ENCODE peak calls at places on chromosomes 2 and 18, in ten cellular contexts. One of them, this sample, is unnamed.

GRCh38 chr2:142220901-142221300 is 90.1 kb upstream of the LRP1B start:
- DNase-seq in ovary: no peak
- DNase-seq in A549: no peak
- DNase-seq in sigmoid colon: no peak
- DNase-seq in tibial nerve: no peak
- DNase-seq in K562: no peak
- DNase-seq in HepG2: no peak
- DNase-seq in stomach: no peak
- DNase-seq in transverse colon: no peak
- DNase-seq in H1: no peak
- DNase-seq in this sample: no peak

GRCh38 chr2:215435261-215435808 is 533 bp downstream of the FN1 start:
- DNase-seq in ovary: no peak
- DNase-seq in A549: peak
- DNase-seq in sigmoid colon: peak
- DNase-seq in tibial nerve: no peak
- DNase-seq in K562: peak
- DNase-seq in HepG2: no peak
- DNase-seq in stomach: peak
- DNase-seq in transverse colon: peak
- DNase-seq in H1: no peak
- DNase-seq in this sample: no peak

GRCh38 chr18:45850021-45850420 is 24.5 kb downstream of the SIGLEC15 start:
- DNase-seq in ovary: no peak
- DNase-seq in A549: peak
- DNase-seq in sigmoid colon: no peak
- DNase-seq in tibial nerve: no peak
- DNase-seq in K562: no peak
- DNase-seq in HepG2: no peak
- DNase-seq in stomach: no peak
- DNase-seq in transverse colon: no peak
- DNase-seq in H1: no peak
- DNase-seq in this sample: no peak

GRCh38 chr18:21386523-21387240 is 144.7 kb downstream of the GREB1L start:
- DNase-seq in ovary: no peak
- DNase-seq in A549: no peak
- DNase-seq in sigmoid colon: no peak
- DNase-seq in tibial nerve: no peak
- DNase-seq in K562: no peak
- DNase-seq in HepG2: no peak
- DNase-seq in stomach: no peak
- DNase-seq in transverse colon: no peak
- DNase-seq in H1: peak
- DNase-seq in this sample: no peak

GRCh38 chr2:148861367-148861766 is 13.7 kb upstream of the KIF5C start:
- DNase-seq in ovary: no peak
- DNase-seq in A549: no peak
- DNase-seq in sigmoid colon: no peak
- DNase-seq in tibial nerve: no peak
- DNase-seq in K562: no peak
- DNase-seq in HepG2: no peak
- DNase-seq in stomach: no peak
- DNase-seq in transverse colon: no peak
- DNase-seq in H1: no peak
- DNase-seq in this sample: no peak

GRCh38 chr2:8656160-8656641 is 25.7 kb upstream of the ID2 start:
- DNase-seq in ovary: no peak
- DNase-seq in A549: peak
- DNase-seq in sigmoid colon: no peak
- DNase-seq in tibial nerve: no peak
- DNase-seq in K562: no peak
- DNase-seq in HepG2: peak
- DNase-seq in stomach: no peak
- DNase-seq in transverse colon: no peak
- DNase-seq in H1: no peak
- DNase-seq in this sample: no peak

GRCh38 chr2:156797832-156798231 is 361.7 kb downstream of the GPD2 start:
- DNase-seq in ovary: no peak
- DNase-seq in A549: no peak
- DNase-seq in sigmoid colon: no peak
- DNase-seq in tibial nerve: no peak
- DNase-seq in K562: no peak
- DNase-seq in HepG2: no peak
- DNase-seq in stomach: no peak
- DNase-seq in transverse colon: no peak
- DNase-seq in H1: no peak
- DNase-seq in this sample: no peak

GRCh38 chr18:79900610-79901570 is 50.6 kb downstream of the SLC66A2 start:
- DNase-seq in ovary: peak
- DNase-seq in A549: no peak
- DNase-seq in sigmoid colon: peak
- DNase-seq in tibial nerve: peak
- DNase-seq in K562: no peak
- DNase-seq in HepG2: no peak
- DNase-seq in stomach: no peak
- DNase-seq in transverse colon: peak
- DNase-seq in H1: no peak
- DNase-seq in this sample: peak

GRCh38 chr2:26945991-26946750 is 24.3 kb upstream of the MAPRE3 start:
- DNase-seq in ovary: no peak
- DNase-seq in A549: no peak
- DNase-seq in sigmoid colon: no peak
- DNase-seq in tibial nerve: no peak
- DNase-seq in K562: no peak
- DNase-seq in HepG2: no peak
- DNase-seq in stomach: no peak
- DNase-seq in transverse colon: no peak
- DNase-seq in H1: no peak
- DNase-seq in this sample: no peak
- TF ChIP-seq EP300 in ovary: no peak
- TF ChIP-seq EP300 in A549: no peak
- TF ChIP-seq EP300 in sigmoid colon: no peak
- TF ChIP-seq EP300 in tibial nerve: no peak
- TF ChIP-seq EP300 in K562: no peak
- TF ChIP-seq EP300 in HepG2: no peak
- TF ChIP-seq EP300 in stomach: no peak
- TF ChIP-seq EP300 in transverse colon: no peak
- TF ChIP-seq EP300 in H1: no peak
- TF ChIP-seq EP300 in this sample: no peak

GRCh38 chr2:237882510-237883481 is 23.4 kb downstream of the RAMP1 start:
- DNase-seq in ovary: no peak
- DNase-seq in A549: no peak
- DNase-seq in sigmoid colon: peak
- DNase-seq in tibial nerve: no peak
- DNase-seq in K562: no peak
- DNase-seq in HepG2: no peak
- DNase-seq in stomach: no peak
- DNase-seq in transverse colon: no peak
- DNase-seq in H1: no peak
- DNase-seq in this sample: no peak
- H3K4me3 ChIP-seq in ovary: no peak
- H3K4me3 ChIP-seq in A549: no peak
- H3K4me3 ChIP-seq in sigmoid colon: no peak
- H3K4me3 ChIP-seq in tibial nerve: no peak
- H3K4me3 ChIP-seq in K562: no peak
- H3K4me3 ChIP-seq in HepG2: no peak
- H3K4me3 ChIP-seq in stomach: no peak
- H3K4me3 ChIP-seq in transverse colon: no peak
- H3K4me3 ChIP-seq in H1: no peak
- H3K4me3 ChIP-seq in this sample: no peak

GRCh38 chr2:147511491-147511948 is 333.3 kb upstream of the ACVR2A start:
- DNase-seq in ovary: no peak
- DNase-seq in A549: no peak
- DNase-seq in sigmoid colon: peak
- DNase-seq in tibial nerve: peak
- DNase-seq in K562: no peak
- DNase-seq in HepG2: no peak
- DNase-seq in stomach: no peak
- DNase-seq in transverse colon: no peak
- DNase-seq in H1: no peak
- DNase-seq in this sample: peak
- TF ChIP-seq EP300 in ovary: no peak
- TF ChIP-seq EP300 in A549: no peak
- TF ChIP-seq EP300 in sigmoid colon: no peak
- TF ChIP-seq EP300 in tibial nerve: no peak
- TF ChIP-seq EP300 in K562: no peak
- TF ChIP-seq EP300 in HepG2: no peak
- TF ChIP-seq EP300 in stomach: no peak
- TF ChIP-seq EP300 in transverse colon: no peak
- TF ChIP-seq EP300 in H1: no peak
- TF ChIP-seq EP300 in this sample: no peak

DNA sequence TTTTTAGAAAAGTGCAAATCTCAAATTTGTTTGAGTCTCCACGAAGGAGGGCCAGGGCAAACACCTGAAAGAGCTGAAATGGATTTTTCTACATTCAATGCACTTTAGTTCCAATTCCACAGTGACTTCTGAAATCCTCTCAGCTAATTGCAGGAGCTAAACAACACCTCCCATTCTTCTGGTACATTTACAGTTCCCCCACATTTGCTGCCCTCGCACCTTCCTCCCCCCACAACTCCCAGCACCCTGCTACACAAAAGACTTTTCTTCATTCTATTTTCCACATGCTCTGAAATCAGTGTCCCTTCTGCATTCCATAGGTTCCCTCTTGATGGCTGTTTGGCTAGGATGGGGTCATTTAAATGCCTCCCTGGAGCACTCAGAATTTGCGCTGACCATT is 5.9 kb upstream of the NPAS2 start:
- DNase-seq in ovary: no peak
- DNase-seq in A549: no peak
- DNase-seq in sigmoid colon: no peak
- DNase-seq in tibial nerve: no peak
- DNase-seq in K562: no peak
- DNase-seq in HepG2: no peak
- DNase-seq in stomach: no peak
- DNase-seq in transverse colon: no peak
- DNase-seq in H1: no peak
- DNase-seq in this sample: no peak
- H3K4me3 ChIP-seq in ovary: no peak
- H3K4me3 ChIP-seq in A549: no peak
- H3K4me3 ChIP-seq in sigmoid colon: no peak
- H3K4me3 ChIP-seq in tibial nerve: no peak
- H3K4me3 ChIP-seq in K562: no peak
- H3K4me3 ChIP-seq in HepG2: peak
- H3K4me3 ChIP-seq in stomach: no peak
- H3K4me3 ChIP-seq in transverse colon: peak
- H3K4me3 ChIP-seq in H1: no peak
- H3K4me3 ChIP-seq in this sample: no peak

GRCh38 chr18:75638597-75639467 is 211.3 kb upstream of the SMIM21 start:
- DNase-seq in ovary: no peak
- DNase-seq in A549: no peak
- DNase-seq in sigmoid colon: peak
- DNase-seq in tibial nerve: no peak
- DNase-seq in K562: no peak
- DNase-seq in HepG2: no peak
- DNase-seq in stomach: no peak
- DNase-seq in transverse colon: no peak
- DNase-seq in H1: peak
- DNase-seq in this sample: no peak
- TF ChIP-seq EP300 in ovary: no peak
- TF ChIP-seq EP300 in A549: no peak
- TF ChIP-seq EP300 in sigmoid colon: no peak
- TF ChIP-seq EP300 in tibial nerve: no peak
- TF ChIP-seq EP300 in K562: no peak
- TF ChIP-seq EP300 in HepG2: no peak
- TF ChIP-seq EP300 in stomach: no peak
- TF ChIP-seq EP300 in transverse colon: no peak
- TF ChIP-seq EP300 in H1: no peak
- TF ChIP-seq EP300 in this sample: no peak

GRCh38 chr2:237471457-237472186 is 15.4 kb upstream of the MLPH start:
- DNase-seq in ovary: no peak
- DNase-seq in A549: peak
- DNase-seq in sigmoid colon: peak
- DNase-seq in tibial nerve: no peak
- DNase-seq in K562: peak
- DNase-seq in HepG2: peak
- DNase-seq in stomach: peak
- DNase-seq in transverse colon: peak
- DNase-seq in H1: peak
- DNase-seq in this sample: no peak

GRCh38 chr2:237473474-237474453 is 13.3 kb upstream of the MLPH start:
- DNase-seq in ovary: no peak
- DNase-seq in A549: no peak
- DNase-seq in sigmoid colon: peak
- DNase-seq in tibial nerve: no peak
- DNase-seq in K562: no peak
- DNase-seq in HepG2: no peak
- DNase-seq in stomach: no peak
- DNase-seq in transverse colon: no peak
- DNase-seq in H1: no peak
- DNase-seq in this sample: no peak

GRCh38 chr2:237472187-237472712 is 14.8 kb upstream of the MLPH start:
- DNase-seq in ovary: no peak
- DNase-seq in A549: no peak
- DNase-seq in sigmoid colon: no peak
- DNase-seq in tibial nerve: no peak
- DNase-seq in K562: no peak
- DNase-seq in HepG2: no peak
- DNase-seq in stomach: no peak
- DNase-seq in transverse colon: no peak
- DNase-seq in H1: no peak
- DNase-seq in this sample: no peak

GRCh38 chr2:237474511-237474911 is 12.5 kb upstream of the MLPH start:
- DNase-seq in ovary: peak
- DNase-seq in A549: no peak
- DNase-seq in sigmoid colon: peak
- DNase-seq in tibial nerve: no peak
- DNase-seq in K562: no peak
- DNase-seq in HepG2: no peak
- DNase-seq in stomach: no peak
- DNase-seq in transverse colon: no peak
- DNase-seq in H1: no peak
- DNase-seq in this sample: no peak

GRCh38 chr2:237472909-237473308 is 14.1 kb upstream of the MLPH start:
- DNase-seq in ovary: no peak
- DNase-seq in A549: no peak
- DNase-seq in sigmoid colon: no peak
- DNase-seq in tibial nerve: no peak
- DNase-seq in K562: no peak
- DNase-seq in HepG2: no peak
- DNase-seq in stomach: no peak
- DNase-seq in transverse colon: no peak
- DNase-seq in H1: no peak
- DNase-seq in this sample: no peak
- H3K4me3 ChIP-seq in ovary: no peak
- H3K4me3 ChIP-seq in A549: no peak
- H3K4me3 ChIP-seq in sigmoid colon: no peak
- H3K4me3 ChIP-seq in tibial nerve: no peak
- H3K4me3 ChIP-seq in K562: no peak
- H3K4me3 ChIP-seq in HepG2: no peak
- H3K4me3 ChIP-seq in stomach: no peak
- H3K4me3 ChIP-seq in transverse colon: no peak
- H3K4me3 ChIP-seq in H1: no peak
- H3K4me3 ChIP-seq in this sample: no peak

This sample was measured in suprapubic skin.